ENCODE peak calls at places on chromosomes 12 and 14, in seven cellular contexts. S is glutamatergic neuron, G is NCI-H1092 treated with DMSO at 0.1 percent for 48 hours, H is NCI-H2081, X is dorsolateral prefrontal cortex, I is body of pancreas, Y is kidney glomerular epithelial cell. D is an unnamed sample.

GRCh38 chr12:42382013-42382696 is 56.2 kb downstream of the PPHLN1 start:
- DNase-seq in H (no peak), X (no peak), Y (no peak), I (no peak), S (no peak), G (no peak), D (no peak)

GRCh38 chr12:102474438-102475064 is 5.8 kb downstream of the IGF1 start:
- DNase-seq in S (no peak), H (no peak), X (no peak), I (no peak), Y (peak; percentile 3), G (no peak), D (no peak)

GRCh38 chr14:73467377-73467776 is 9.0 kb upstream of the NUMB start:
- DNase-seq in S (no peak), G (no peak), H (no peak), X (no peak), I (no peak), Y (no peak), D (no peak)

GRCh38 chr12:62604373-62604772 is 137.7 kb downstream of the MON2 start:
- DNase-seq in X (no peak), S (no peak), Y (no peak), H (no peak), I (no peak), G (no peak), D (no peak)

GRCh38 chr12:59075141-59075540 is 154.8 kb upstream of the LRIG3 start:
- DNase-seq in H (no peak), Y (no peak), S (no peak), I (no peak), X (no peak), G (no peak), D (no peak)

GRCh38 chr12:130479401-130480125 is 141.9 kb downstream of the PIWIL1 start:
- DNase-seq in X (no peak), S (no peak), G (no peak), H (no peak), Y (no peak), I (no peak), D (no peak)

GRCh38 chr14:77088645-77089044 is 9.4 kb upstream of the CIPC start:
- DNase-seq in G (no peak), H (no peak), Y (no peak), S (no peak), I (no peak), X (no peak), D (no peak)

GRCh38 chr12:131720921-131721320 is 10.0 kb downstream of the SFSWAP start:
- DNase-seq in I (no peak), H (no peak), Y (no peak), G (no peak), S (no peak), X (no peak), D (peak; percentile 34)

GRCh38 chr14:86897704-86898513 is 1095.1 kb downstream of the GALC start:
- DNase-seq in G (no peak), H (no peak), S (no peak), I (no peak), X (no peak), Y (no peak), D (no peak)

D was measured in KBM-7.